ENCODE peak calls at places on chromosomes 11 and 22, in four cellular contexts. R is right atrium auricular region, P is cardiac muscle cell, U is colonic mucosa. H is an unnamed sample.

GRCh38 chr11:76578655-76579046 is 91.9 kb downstream of the LRRC32 start:
- DNase-seq in R (peak; percentile 76), P (no peak), U (no peak), H (no peak)

GRCh38 chr22:49621601-49622210 is 206.0 kb downstream of the BRD1 start:
- DNase-seq in R (no peak), P (no peak), U (no peak), H (no peak)

GRCh38 chr11:95931916-95932315 is 8.0 kb upstream of the MTMR2 start:
- DNase-seq in R (no peak), P (no peak), U (no peak), H (no peak)

GRCh38 chr11:34632105-34632780 is 11.3 kb downstream of the EHF start:
- DNase-seq in R (no peak), P (no peak), U (no peak), H (no peak)

GRCh38 chr11:103326070-103326794 is 217.0 kb downstream of the DYNC2H1 start:
- DNase-seq in R (no peak), P (peak; percentile 62), U (peak; percentile 32), H (peak; percentile 27)

GRCh38 chr11:128790200-128790599 is 76.9 kb downstream of the KCNJ1 start:
- DNase-seq in R (peak; percentile 77), P (peak; percentile 24), U (no peak), H (no peak)

GRCh38 chr11:118928870-118929495 is 3.3 kb upstream of the BCL9L start:
- DNase-seq in R (no peak), P (peak; percentile 81), U (peak; percentile 65), H (no peak)

GRCh38 chr11:123544631-123545375 is 109.6 kb downstream of the SCN3B start:
- DNase-seq in R (no peak), P (no peak), U (no peak), H (no peak)

GRCh38 chr11:44133335-44133946 is 38.0 kb downstream of the EXT2 start:
- DNase-seq in R (no peak), P (peak; percentile 69), U (no peak), H (no peak)

GRCh38 chr11:68735125-68735524 is 16.2 kb downstream of the TESMIN start:
- DNase-seq in R (no peak), P (no peak), U (no peak), H (no peak)

GRCh38 chr22:41479671-41480396 is 10.9 kb downstream of the ACO2 start:
- DNase-seq in R (no peak), P (no peak), U (no peak), H (no peak)

GRCh38 chr11:11471196-11471595 is 118.1 kb upstream of the CSNK2A3 start:
- DNase-seq in R (no peak), P (no peak), U (no peak), H (no peak)

GRCh38 chr11:66841861-66842260 is 1.4 kb upstream of the RCE1 start:
- DNase-seq in R (no peak), P (no peak), U (no peak), H (no peak)
- H3K4me3 ChIP-seq in R (peak overlapping the region; percentile 91), P (peak overlapping the region; percentile 77), U (peak overlapping the region; percentile 98), H (peak overlapping the region; percentile 87)

GRCh38 chr22:37226087-37226486 is 13.8 kb upstream of the SSTR3 start:
- DNase-seq in R (no peak), P (no peak), U (no peak), H (no peak)

GRCh38 chr22:37229012-37229804 is 14.9 kb downstream of the RAC2 start:
- DNase-seq in R (no peak), P (no peak), U (no peak), H (peak; percentile 27)

GRCh38 chr22:37229805-37230672 is 14.0 kb downstream of the RAC2 start:
- DNase-seq in R (no peak), P (no peak), U (peak; percentile 58), H (peak; percentile 86)

GRCh38 chr22:37226514-37226913 is 14.2 kb upstream of the SSTR3 start:
- DNase-seq in R (no peak), P (no peak), U (no peak), H (no peak)

DNA sequence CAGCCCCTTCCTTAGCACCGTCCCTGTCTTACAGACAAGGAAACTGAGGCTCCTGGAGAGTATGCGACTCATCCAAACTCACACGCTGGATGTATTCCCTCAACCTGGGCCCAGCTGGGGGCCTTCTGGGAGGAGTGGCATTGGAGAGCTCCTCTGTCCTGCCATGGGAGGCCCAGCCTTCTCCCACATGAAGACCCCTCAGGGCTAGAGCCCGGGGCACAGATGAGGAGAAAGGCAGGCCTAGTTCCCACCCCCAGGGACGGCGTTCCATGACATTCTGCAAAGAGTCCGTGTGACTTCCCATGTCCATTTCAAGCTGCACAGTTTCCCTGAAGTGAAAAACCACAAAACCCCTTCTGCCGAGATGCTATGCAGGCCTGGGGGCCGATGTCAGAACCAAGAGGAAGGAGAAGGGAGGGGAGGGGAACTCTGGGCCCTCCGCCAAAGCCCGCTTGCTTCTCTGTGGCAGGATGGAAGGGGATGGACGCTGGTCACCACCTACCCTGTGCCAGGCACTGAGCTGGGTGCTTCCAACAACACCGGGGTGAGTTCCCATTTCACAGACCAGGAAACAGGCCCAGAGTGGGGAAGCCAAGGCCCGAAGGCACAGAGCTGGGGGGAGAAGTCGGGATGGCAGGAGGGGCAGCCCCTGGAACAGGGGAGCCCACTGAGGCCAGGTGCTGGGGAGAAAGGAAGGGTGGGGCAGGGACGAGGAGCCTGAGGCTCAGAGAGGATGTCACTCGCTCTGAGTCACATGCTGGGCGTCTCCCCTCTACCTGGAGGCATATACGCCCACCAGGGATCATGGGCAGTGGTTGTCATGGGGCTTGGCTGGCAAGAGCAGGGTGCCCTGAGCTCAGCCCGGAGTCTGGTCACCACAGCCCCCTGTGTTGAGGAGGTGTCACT is 15.7 kb downstream of the RAC2 start:
- DNase-seq in R (no peak), P (no peak), U (no peak), H (peak; percentile 45)
- H3K9me3 ChIP-seq in R (no peaks in the 10 kb centered on the region), P (no peaks in the 10 kb centered on the region), U (no peaks in the 10 kb centered on the region), H (no peaks in the 10 kb centered on the region)

GRCh38 chr11:47714554-47715081 is 551 bp downstream of the AGBL2 start:
- DNase-seq in R (no peak), P (peak; percentile 4), U (peak; percentile 44), H (peak; percentile 28)

GRCh38 chr11:47711816-47712215 is 3.4 kb downstream of the AGBL2 start:
- DNase-seq in R (no peak), P (no peak), U (no peak), H (no peak)

GRCh38 chr11:47715082-47715669 is at the start of gene AGBL2:
- DNase-seq in R (peak; percentile 74), P (peak; percentile 73), U (peak; percentile 88), H (peak; percentile 91)

GRCh38 chr11:47720651-47721050 is 5.5 kb upstream of the AGBL2 start:
- DNase-seq in R (no peak), P (no peak), U (no peak), H (no peak)

GRCh38 chr11:47716692-47717091 is 1.5 kb upstream of the AGBL2 start:
- DNase-seq in R (no peak), P (peak; percentile 6), U (no peak), H (no peak)
- H3K27ac ChIP-seq in R (no peak overlapping the region), P (peak overlapping the region; percentile 50), U (no peak overlapping the region), H (peak overlapping the region; percentile 91)

DNA sequence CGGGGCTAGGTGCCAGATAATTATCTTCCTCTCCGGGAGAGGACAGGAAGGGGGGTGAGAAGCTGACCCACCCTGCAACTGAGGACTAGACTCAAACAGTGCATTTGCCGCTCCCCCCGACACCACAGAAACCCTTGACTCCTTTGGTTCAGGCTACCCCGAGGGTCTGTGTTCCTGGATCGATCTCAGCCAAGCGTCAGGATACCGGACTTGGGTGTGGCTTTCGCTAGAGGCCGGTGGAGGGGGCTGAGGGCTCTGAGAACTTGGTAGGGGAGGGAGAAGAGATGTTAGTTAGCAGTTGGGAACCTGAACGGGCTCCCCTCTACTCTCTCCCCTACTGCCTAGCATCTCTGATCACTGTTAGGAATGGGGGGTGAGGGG is 840 bp downstream of the SEZ6L start:
- DNase-seq in R (no peak), P (no peak), U (no peak), H (no peak)
- H3K4me3 ChIP-seq in R (peak overlapping the region; percentile 53), P (peak overlapping the region; percentile 51), U (no peak overlapping the region), H (no peak overlapping the region)

GRCh38 chr11:70587095-70587389 is 188.7 kb downstream of the CTTN start:
- DNase-seq in R (no peak), P (no peak), U (no peak), H (no peak)
- H3K9me3 ChIP-seq in R (no peaks in the 10 kb centered on the region), P (no peaks in the 10 kb centered on the region), U (no peaks in the 10 kb centered on the region), H (no peaks in the 10 kb centered on the region)

H was measured in CD4-positive, CD25-positive, alpha-beta regulatory T cell.